ENCODE peak calls at places on chromosomes 6 and 20, in four cellular contexts. I is activated T-cell treated with anti-CD3 and anti-CD28 coated beads, Interleukin-2, amount 50 U/mL, for 4 hours; K is left lobe of liver; Z is foreskin keratinocyte. D is an unnamed sample.

GRCh38 chr20:20365593-20365992 is 2.3 kb upstream of the INSM1 start:
- ATAC-seq in I (no peak), K (no peak), Z (no peak), D (no peak)

GRCh38 chr6:141752677-141753076 is 380.0 kb upstream of the GJE1 start:
- ATAC-seq in I (no peak), K (peak), Z (no peak), D (no peak)

GRCh38 chr6:131001945-131002661 is 60.9 kb downstream of the EPB41L2 start:
- ATAC-seq in I (no peak), K (no peak), Z (no peak), D (no peak)

GRCh38 chr20:17735206-17735804 is 35.5 kb downstream of the BANF2 start:
- ATAC-seq in I (no peak), K (peak), Z (peak), D (no peak)

GRCh38 chr6:105326216-105326615 is 76.7 kb downstream of the PREP start:
- ATAC-seq in I (no peak), K (peak), Z (no peak), D (no peak)

GRCh38 chr6:102114402-102114801 is 720.9 kb downstream of the GRIK2 start:
- ATAC-seq in I (no peak), K (peak), Z (no peak), D (no peak)

GRCh38 chr20:19860742-19861141 is 102.7 kb downstream of the RIN2 start:
- ATAC-seq in I (no peak), K (peak), Z (no peak), D (no peak)

GRCh38 chr20:50872562-50873288 is 58.5 kb downstream of the ADNP start:
- ATAC-seq in I (no peak), K (no peak), Z (no peak), D (no peak)

GRCh38 chr6:148423601-148424270 is 81.1 kb downstream of the SASH1 start:
- ATAC-seq in I (no peak), K (peak), Z (no peak), D (no peak)

GRCh38 chr6:13275435-13275989 is 52.8 kb downstream of the TBC1D7 start:
- ATAC-seq in I (no peak), K (no peak), Z (no peak), D (no peak)

GRCh38 chr6:154245542-154245941 is 111.1 kb downstream of the IPCEF1 start:
- ATAC-seq in I (no peak), K (no peak), Z (no peak), D (no peak)

GRCh38 chr20:4944518-4944917 is 56.8 kb downstream of the SLC23A2 start:
- ATAC-seq in I (no peak), K (no peak), Z (no peak), D (peak)

GRCh38 chr6:147192278-147192911 is 11.8 kb upstream of the STXBP5 start:
- ATAC-seq in I (no peak), K (peak), Z (no peak), D (no peak)

GRCh38 chr6:41191569-41191968 is 9.4 kb downstream of the TREML2 start:
- ATAC-seq in I (peak), K (peak), Z (peak), D (no peak)

GRCh38 chr6:43770417-43771209 is 602 bp downstream of the VEGFA start:
- ATAC-seq in I (peak), K (peak), Z (no peak), D (peak)

GRCh38 chr6:1267790-1268762 is 43.8 kb upstream of the FOXQ1 start:
- ATAC-seq in I (no peak), K (no peak), Z (no peak), D (no peak)

GRCh38 chr6:14921170-14921569 is 324.7 kb upstream of the JARID2 start:
- ATAC-seq in I (no peak), K (peak), Z (no peak), D (peak)

GRCh38 chr6:56247654-56248122 is 308 bp upstream of the COL21A1 start:
- ATAC-seq in I (no peak), K (no peak), Z (peak), D (no peak)

GRCh38 chr6:26175428-26176181 is 88.4 kb downstream of the HFE start:
- ATAC-seq in I (no peak), K (peak), Z (peak), D (peak)

GRCh38 chr20:1306316-1307135 is 22.4 kb downstream of the SDCBP2 start:
- ATAC-seq in I (no peak), K (no peak), Z (no peak), D (peak)

GRCh38 chr20:57397693-57398108 is 6.5 kb downstream of the RBM38 start:
- ATAC-seq in I (peak), K (no peak), Z (no peak), D (no peak)

GRCh38 chr6:145036236-145036635 is 699.1 kb downstream of the EPM2A start:
- ATAC-seq in I (no peak), K (no peak), Z (peak), D (no peak)

GRCh38 chr6:13391537-13391936 is 63.2 kb upstream of the TBC1D7 start:
- ATAC-seq in I (no peak), K (no peak), Z (no peak), D (no peak)

GRCh38 chr6:14681699-14682487 is 564.0 kb upstream of the JARID2 start:
- ATAC-seq in I (no peak), K (no peak), Z (no peak), D (no peak)

D was measured in esophagus mucosa.